ENCODE peak calls at places on chromosomes 12 and 14, in eight cellular contexts. J is prostate gland, Y is body of pancreas, F is stomach, Q is spleen, L is transverse colon, R is A549, N is adrenal gland. V is an unnamed sample.

GRCh38 chr14:71748196-71748595 is 184.0 kb upstream of the RGS6 start:
- DNase-seq in N (no peak), J (no peak), F (no peak), Q (no peak), R (no peak), Y (no peak), L (no peak), V (no peak)

GRCh38 chr12:110203546-110203945 is 77.5 kb upstream of the ATP2A2 start:
- DNase-seq in R (no peak), F (no peak), J (no peak), Q (no peak), L (no peak), N (no peak), Y (no peak), V (no peak)

GRCh38 chr12:65886996-65887395 is 62.7 kb downstream of the HMGA2 start:
- DNase-seq in Y (no peak), R (no peak), J (no peak), L (no peak), Q (no peak), N (no peak), F (no peak), V (no peak)

GRCh38 chr12:91414147-91414546 is 231.5 kb upstream of the DCN start:
- DNase-seq in F (no peak), Q (no peak), R (no peak), Y (no peak), N (no peak), L (no peak), J (no peak), V (no peak)

GRCh38 chr12:92144045-92144630 is 1.5 kb downstream of the BTG1 start:
- DNase-seq in N (peak), F (peak), Y (peak), L (peak), Q (peak), R (peak), J (peak), V (peak)

GRCh38 chr14:35121026-35121886 is 534 bp downstream of the PPP2R3C start:
- DNase-seq in F (no peak), R (peak), J (no peak), Y (peak), Q (peak), N (peak), L (peak), V (no peak)

GRCh38 chr14:52923902-52924575 is 26.8 kb downstream of the FERMT2 start:
- DNase-seq in L (no peak), Q (no peak), F (no peak), Y (no peak), R (no peak), J (no peak), N (no peak), V (no peak)

GRCh38 chr14:97299661-97300060 is 502.5 kb downstream of the VRK1 start:
- DNase-seq in F (no peak), L (no peak), Y (no peak), R (no peak), J (no peak), Q (no peak), N (no peak), V (no peak)

GRCh38 chr12:29521951-29522350 is 24.5 kb upstream of the OVCH1 start:
- DNase-seq in L (no peak), R (no peak), J (no peak), F (no peak), Q (no peak), N (no peak), Y (no peak), V (no peak)

GRCh38 chr12:6215120-6215807 is 15.1 kb downstream of the CD9 start:
- DNase-seq in J (no peak), R (peak), Y (no peak), F (no peak), L (no peak), N (no peak), Q (no peak), V (no peak)

GRCh38 chr14:21093769-21094681 is 4.4 kb downstream of the ZNF219 start:
- DNase-seq in L (no peak), Y (no peak), Q (no peak), F (no peak), J (no peak), R (no peak), N (no peak), V (no peak)

GRCh38 chr14:80996049-80996901 is 40.9 kb downstream of the TSHR start:
- DNase-seq in J (peak), L (peak), F (no peak), Q (no peak), Y (peak), N (peak), R (peak), V (no peak)

GRCh38 chr12:102052192-102053061 is 9.4 kb downstream of the WASHC3 start:
- DNase-seq in Q (peak), N (no peak), J (no peak), F (no peak), L (no peak), Y (no peak), R (no peak), V (no peak)

GRCh38 chr14:103313704-103314103 is 20.3 kb upstream of the EIF5 start:
- DNase-seq in Y (no peak), J (no peak), Q (peak), R (no peak), F (no peak), L (no peak), N (peak), V (no peak)

GRCh38 chr14:103314496-103315277 is 19.4 kb upstream of the EIF5 start:
- DNase-seq in R (no peak), Q (peak), L (no peak), J (no peak), F (peak), N (peak), Y (peak), V (no peak)

GRCh38 chr14:103316723-103317122 is 17.3 kb upstream of the EIF5 start:
- DNase-seq in Y (no peak), F (no peak), R (no peak), Q (no peak), L (no peak), N (no peak), J (no peak), V (no peak)

GRCh38 chr14:103315941-103316340 is 18.1 kb upstream of the EIF5 start:
- DNase-seq in Y (no peak), R (no peak), Q (no peak), N (no peak), J (no peak), L (no peak), F (no peak), V (no peak)

DNA sequence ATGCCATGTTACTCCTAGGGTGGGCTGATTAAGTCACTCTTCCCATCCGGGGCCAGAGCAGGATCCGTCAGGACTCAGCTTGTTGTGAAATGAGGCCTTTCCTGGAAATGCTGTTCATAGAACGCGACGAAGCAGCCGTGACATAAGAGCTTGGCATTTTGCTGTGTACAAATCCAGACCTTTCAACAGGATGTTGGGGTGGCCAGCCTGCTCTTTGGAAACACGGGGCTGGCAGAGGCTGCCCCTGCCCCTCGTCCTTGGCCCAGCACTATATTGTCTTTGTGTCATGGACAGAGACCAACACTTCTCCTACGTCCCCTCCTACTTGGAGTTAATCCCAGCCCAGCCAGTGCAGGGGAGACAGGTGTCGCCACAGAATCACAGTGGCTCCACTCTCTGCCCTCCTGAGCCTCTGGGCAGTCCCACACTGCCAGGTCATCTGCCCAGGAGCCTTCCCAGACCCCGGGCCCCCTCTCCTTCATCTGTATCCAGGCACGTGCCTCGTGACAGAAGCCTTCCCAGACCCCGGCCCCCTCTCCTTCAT is 18.6 kb upstream of the EIF5 start:
- DNase-seq in J (peak), Q (no peak), N (peak), F (no peak), L (no peak), Y (peak), R (no peak), V (no peak)
- TF ChIP-seq POLR2A in J (no peak), Q (no peak), N (no peak), F (no peak), L (no peak), Y (no peak), R (no peak), V (no peak)

GRCh38 chr12:124332068-124332672 is 37.3 kb downstream of the RFLNA start:
- DNase-seq in L (no peak), R (peak), Y (no peak), J (no peak), F (no peak), Q (no peak), N (no peak), V (no peak)
- TF ChIP-seq CTCF in L (peak), R (peak), Y (no peak), J (no peak), F (no peak), Q (no peak), N (no peak), V (no peak)

GRCh38 chr12:45914090-45914489 is 76.3 kb downstream of the SCAF11 start:
- DNase-seq in Y (no peak), R (no peak), J (no peak), Q (no peak), L (no peak), N (no peak), F (no peak), V (no peak)
- TF ChIP-seq POLR2A in Y (no peak), R (no peak), J (no peak), Q (no peak), L (no peak), N (no peak), F (no peak), V (no peak)

GRCh38 chr12:48184549-48184922 is 1.1 kb downstream of the CCDC184 start:
- DNase-seq in J (no peak), Y (no peak), R (no peak), L (no peak), N (peak), F (no peak), Q (no peak), V (no peak)

GRCh38 chr12:48185181-48185919 is 1.9 kb downstream of the CCDC184 start:
- DNase-seq in Q (no peak), N (no peak), F (no peak), Y (no peak), L (no peak), J (no peak), R (no peak), V (no peak)

GRCh38 chr12:48183876-48184548 is 568 bp downstream of the CCDC184 start:
- DNase-seq in Q (no peak), F (no peak), R (no peak), L (no peak), Y (no peak), N (peak), J (no peak), V (no peak)

GRCh38 chr12:48182659-48183058 is 785 bp upstream of the CCDC184 start:
- DNase-seq in F (no peak), L (no peak), Y (no peak), N (no peak), Q (no peak), J (no peak), R (no peak), V (no peak)

GRCh38 chr12:48183091-48183875 is at the start of gene CCDC184:
- DNase-seq in Y (peak), F (peak), Q (peak), R (peak), J (no peak), L (peak), N (peak), V (peak)
- TF ChIP-seq CTCF in Y (peak), F (no peak), Q (peak), R (peak), J (no peak), L (no peak), N (peak), V (no peak)

GRCh38 chr12:52070243-52070925 is 606 bp downstream of the ATG101 start:
- DNase-seq in J (no peak), Q (no peak), L (no peak), Y (no peak), F (no peak), N (no peak), R (no peak), V (no peak)

GRCh38 chr12:52066346-52067080 is 3.3 kb upstream of the ATG101 start:
- DNase-seq in Q (no peak), Y (no peak), J (no peak), N (no peak), F (no peak), L (no peak), R (no peak), V (no peak)

GRCh38 chr12:52067081-52067374 is 2.8 kb upstream of the ATG101 start:
- DNase-seq in L (no peak), J (no peak), R (no peak), Q (no peak), F (no peak), N (peak), Y (no peak), V (no peak)

GRCh38 chr12:52073531-52073950 is 3.8 kb downstream of the ATG101 start:
- DNase-seq in Y (no peak), R (no peak), J (no peak), F (no peak), L (no peak), N (no peak), Q (no peak), V (no peak)

DNA sequence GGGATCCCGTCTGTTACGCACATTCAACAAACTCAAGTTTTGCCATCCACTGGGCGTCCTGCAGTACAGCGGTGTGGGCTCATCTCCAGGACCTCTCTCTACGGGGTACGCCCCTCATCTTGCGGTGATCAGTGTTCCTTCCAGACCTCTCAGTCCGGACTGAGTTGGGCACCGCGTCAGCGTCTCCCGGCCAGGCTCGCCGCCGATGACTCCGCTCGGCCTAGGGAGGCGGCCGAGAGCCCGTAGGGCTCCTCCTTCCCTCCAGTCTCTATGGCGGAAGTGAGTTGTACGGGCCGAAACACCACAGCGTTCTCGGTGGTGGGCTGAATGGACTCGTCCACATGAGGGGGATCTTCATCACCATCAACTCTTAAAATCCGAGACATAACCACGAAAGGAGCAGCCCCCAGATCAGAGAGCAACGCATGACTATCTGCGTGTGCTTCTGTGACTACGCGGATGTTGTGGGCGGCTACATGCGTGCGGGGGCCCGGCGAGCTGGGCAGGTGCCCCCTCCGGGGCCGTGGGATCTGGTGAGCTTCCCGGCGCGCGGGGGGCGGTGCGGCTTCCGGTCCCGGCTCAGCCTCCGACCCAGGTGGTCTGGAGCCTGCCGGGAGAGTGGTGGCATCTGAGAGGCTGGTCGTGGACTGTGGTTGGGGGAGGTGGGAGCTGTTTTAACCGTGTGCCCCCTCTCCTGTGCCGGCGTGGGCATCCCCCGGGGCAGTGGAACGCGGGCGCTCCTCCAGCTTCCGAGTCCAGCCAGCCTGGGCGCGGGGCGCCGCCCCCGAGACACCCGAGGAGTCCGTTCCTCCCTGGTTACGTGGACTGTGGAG is at the start of gene ATG101:
- DNase-seq in L (peak), J (peak), R (peak), Q (peak), F (peak), N (peak), Y (peak), V (peak)
- TF ChIP-seq POLR2A in L (peak), J (peak), R (peak), Q (no peak), F (no peak), N (peak), Y (peak), V (no peak)

GRCh38 chr14:69325646-69326265 is 65.8 kb downstream of the GALNT16 start:
- DNase-seq in J (no peak), L (no peak), R (peak), N (no peak), Q (peak), Y (no peak), F (no peak), V (no peak)
- TF ChIP-seq CTCF in J (no peak), L (no peak), R (no peak), N (no peak), Q (no peak), Y (no peak), F (no peak), V (no peak)

GRCh38 chr12:56221757-56222530 is at the start of gene RNF41:
- DNase-seq in Y (peak), F (peak), N (peak), R (peak), Q (peak), J (peak), L (peak), V (peak)
- TF ChIP-seq POLR2A in Y (peak), F (peak), N (peak), R (peak), Q (peak), J (peak), L (peak), V (peak)

GRCh38 chr14:67674480-67675218 is at the start of gene VTI1B:
- DNase-seq in R (peak), F (peak), Q (peak), L (peak), Y (peak), N (peak), J (peak), V (peak)
- TF ChIP-seq CTCF in R (peak), F (no peak), Q (no peak), L (no peak), Y (no peak), N (peak), J (peak), V (no peak)

GRCh38 chr12:129909051-129910020 is 5.5 kb upstream of the TMEM132D start:
- DNase-seq in L (no peak), Q (no peak), F (no peak), R (no peak), J (no peak), N (no peak), Y (no peak), V (no peak)
- TF ChIP-seq POLR2A in L (no peak), Q (no peak), F (no peak), R (no peak), J (no peak), N (no peak), Y (no peak), V (no peak)

V was measured in lower leg skin.